ENCODE peak calls at places on chromosome 6, in nine cellular contexts. V, F, N, L, J, O, D, Q and X are unnamed samples.
A peak's percentile ranks its signal among the peaks of the same experiment; 100 is the strongest.

GRCh38 chr6:34696189-34696738 is 303 bp downstream of the ILRUN start:
- DNase-seq in V (no peak), F (peak; percentile 51), N (peak; percentile 43), L (peak; percentile 87), J (peak; percentile 45), O (peak; percentile 83), D (peak; percentile 24), Q (peak; percentile 70), X (peak; percentile 32)

GRCh38 chr6:64683682-64684081 is 1023.3 kb downstream of the EYS start:
- DNase-seq in V (no peak), F (no peak), N (peak; percentile 53), L (no peak), J (no peak), O (no peak), D (peak; percentile 30), Q (peak; percentile 6), X (no peak)

GRCh38 chr6:26415791-26416190 is 13.7 kb downstream of the BTN3A1 start:
- DNase-seq in V (no peak), F (no peak), N (no peak), L (no peak), J (no peak), O (no peak), D (peak; percentile 14), Q (no peak), X (no peak)

GRCh38 chr6:47247227-47247797 is 62.4 kb downstream of the TNFRSF21 start:
- DNase-seq in V (no peak), F (no peak), N (no peak), L (no peak), J (peak; percentile 32), O (no peak), D (no peak), Q (peak; percentile 42), X (no peak)

GRCh38 chr6:126176266-126176665 is 163.6 kb upstream of the CENPW start:
- DNase-seq in V (no peak), F (no peak), N (peak; percentile 20), L (no peak), J (peak; percentile 14), O (no peak), D (peak; percentile 46), Q (peak; percentile 20), X (no peak)

GRCh38 chr6:8180327-8181161 is 78.2 kb upstream of the EEF1E1 start:
- DNase-seq in V (no peak), F (no peak), N (peak; percentile 89), L (no peak), J (no peak), O (peak; percentile 66), D (peak; percentile 26), Q (peak; percentile 41), X (peak; percentile 84)

GRCh38 chr6:111030008-111031006 is 48.5 kb downstream of the RPF2 start:
- DNase-seq in V (no peak), F (peak; percentile 10), N (no peak), L (no peak), J (peak; percentile 23), O (no peak), D (no peak), Q (peak; percentile 15), X (no peak)

GRCh38 chr6:1801401-1801800 is 191.7 kb downstream of the FOXC1 start:
- DNase-seq in V (no peak), F (no peak), N (no peak), L (no peak), J (no peak), O (no peak), D (no peak), Q (no peak), X (no peak)

GRCh38 chr6:33711140-33712129 is at the start of gene UQCC2:
- DNase-seq in V (peak; percentile 97), F (peak; percentile 98), N (peak; percentile 91), L (peak; percentile 95), J (peak; percentile 95), O (peak; percentile 97), D (peak; percentile 98), Q (peak; percentile 99), X (peak; percentile 93)

GRCh38 chr6:151240861-151241642 is 1.3 kb downstream of the AKAP12 start:
- DNase-seq in V (peak; percentile 21), F (peak; percentile 28), N (peak; percentile 88), L (peak; percentile 86), J (no peak), O (peak; percentile 76), D (peak; percentile 47), Q (peak; percentile 69), X (peak; percentile 16)

GRCh38 chr6:12844284-12845223 is 128.0 kb downstream of the PHACTR1 start:
- DNase-seq in V (no peak), F (no peak), N (peak; percentile 22), L (no peak), J (no peak), O (no peak), D (peak; percentile 52), Q (peak; percentile 32), X (peak; percentile 32)

GRCh38 chr6:28586273-28586672 is 60.6 kb downstream of the GPX5 start:
- DNase-seq in V (no peak), F (no peak), N (peak; percentile 17), L (no peak), J (no peak), O (no peak), D (peak; percentile 45), Q (no peak), X (no peak)

GRCh38 chr6:28587011-28587745 is 61.5 kb downstream of the GPX5 start:
- DNase-seq in V (peak; percentile 84), F (peak; percentile 80), N (peak; percentile 70), L (no peak), J (peak; percentile 11), O (no peak), D (peak; percentile 85), Q (peak; percentile 74), X (peak; percentile 45)

GRCh38 chr6:28587746-28588075 is 62.0 kb downstream of the GPX5 start:
- DNase-seq in V (no peak), F (no peak), N (peak; percentile 46), L (no peak), J (no peak), O (no peak), D (no peak), Q (no peak), X (peak; percentile 29)

GRCh38 chr6:28583463-28583862 is 57.8 kb downstream of the GPX5 start:
- DNase-seq in V (no peak), F (no peak), N (no peak), L (no peak), J (no peak), O (no peak), D (no peak), Q (no peak), X (no peak)

DNA sequence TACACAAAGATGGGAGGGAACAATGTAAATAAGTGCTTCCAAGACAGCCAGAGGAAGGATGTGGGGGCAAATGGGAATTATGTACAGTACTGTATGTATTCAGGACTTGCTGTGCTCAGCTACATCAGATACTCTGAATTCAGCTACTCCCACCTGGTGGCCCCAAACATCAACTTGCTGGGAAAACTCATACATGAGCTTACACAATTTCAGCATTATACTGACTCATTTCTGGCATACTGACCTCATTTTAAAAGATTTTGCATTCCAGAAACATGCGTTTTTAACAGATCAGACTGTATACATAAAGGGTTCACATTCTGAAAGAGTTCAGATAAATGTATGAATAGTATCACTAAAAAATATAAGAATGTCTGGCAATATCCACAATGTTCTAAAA is 59.7 kb downstream of the GPX5 start:
- DNase-seq in V (no peak), F (no peak), N (peak; percentile 67), L (no peak), J (no peak), O (no peak), D (peak; percentile 76), Q (no peak), X (peak; percentile 68)
- TF ChIP-seq CTCF in V (no peak), F (no peak), N (peak; percentile 8), L (no peak), J (no peak), O (no peak), D (peak; percentile 47), Q (peak; percentile 36), X (peak; percentile 35)

DNA sequence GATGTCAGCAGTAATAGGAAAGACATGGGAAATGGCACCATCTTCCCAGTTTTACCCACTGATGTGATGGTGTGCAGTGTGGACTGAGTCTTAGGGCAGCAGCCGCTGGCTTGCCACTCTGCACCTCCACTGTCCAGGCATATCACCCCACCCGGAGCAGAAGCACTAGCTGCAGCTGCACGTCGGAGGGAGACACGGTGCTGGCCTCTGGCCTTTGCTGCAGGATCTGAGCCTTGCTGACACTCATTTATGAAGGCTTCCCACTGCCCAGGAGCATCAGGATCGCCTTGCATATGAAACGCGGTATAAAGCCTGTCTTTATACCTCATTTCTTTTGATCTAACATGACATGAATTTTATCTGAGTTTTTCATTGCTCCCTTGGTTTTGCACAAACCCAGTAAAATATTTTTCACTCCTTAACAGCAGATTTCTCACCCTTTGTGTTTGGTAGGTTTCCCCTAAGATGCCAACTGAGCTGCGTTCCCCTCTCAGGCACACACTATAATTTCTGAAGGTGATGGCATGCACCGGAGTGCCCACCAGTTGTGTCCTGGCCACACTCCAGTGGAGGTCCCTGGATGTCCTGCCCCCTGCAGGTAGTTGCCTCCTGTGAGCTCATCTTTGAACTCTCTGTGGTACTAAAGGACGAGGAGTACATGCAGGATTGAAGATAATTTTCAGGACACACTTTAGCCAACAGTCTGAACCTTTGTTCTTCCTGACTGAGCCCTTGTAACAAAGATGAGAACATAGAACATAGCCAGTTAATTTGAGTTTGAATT is 8.9 kb upstream of the EXOC2 start:
- DNase-seq in V (no peak), F (no peak), N (no peak), L (no peak), J (no peak), O (no peak), D (no peak), Q (no peak), X (no peak)
- TF ChIP-seq CTCF in V (no peak), F (no peak), N (peak; percentile 8), L (no peak), J (no peak), O (no peak), D (peak; percentile 35), Q (peak; percentile 17), X (peak; percentile 40)

DNA sequence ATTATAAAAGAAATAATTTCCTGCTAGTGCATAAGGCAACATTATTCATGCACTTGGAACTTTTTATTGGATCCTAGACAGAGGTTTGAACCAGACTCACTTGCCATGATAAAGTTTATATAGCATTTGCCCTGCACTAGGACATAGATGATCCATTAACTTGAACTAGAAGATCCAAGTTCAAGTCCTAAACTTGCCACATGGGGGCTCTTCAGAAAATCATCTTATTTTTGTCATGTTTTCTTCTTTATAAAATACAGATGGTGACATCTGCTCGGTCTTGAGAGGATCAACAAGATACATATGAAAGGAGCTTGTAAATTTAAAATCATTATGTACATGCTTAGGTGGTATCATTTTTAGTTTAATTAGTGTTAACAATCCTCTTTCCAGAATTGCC is 94.5 kb downstream of the SIM1 start:
- DNase-seq in V (no peak), F (no peak), N (no peak), L (no peak), J (no peak), O (no peak), D (peak; percentile 18), Q (no peak), X (no peak)
- TF ChIP-seq CTCF in V (no peak), F (no peak), N (peak; percentile 27), L (no peak), J (no peak), O (no peak), D (peak; percentile 45), Q (peak; percentile 17), X (peak; percentile 71)

DNA sequence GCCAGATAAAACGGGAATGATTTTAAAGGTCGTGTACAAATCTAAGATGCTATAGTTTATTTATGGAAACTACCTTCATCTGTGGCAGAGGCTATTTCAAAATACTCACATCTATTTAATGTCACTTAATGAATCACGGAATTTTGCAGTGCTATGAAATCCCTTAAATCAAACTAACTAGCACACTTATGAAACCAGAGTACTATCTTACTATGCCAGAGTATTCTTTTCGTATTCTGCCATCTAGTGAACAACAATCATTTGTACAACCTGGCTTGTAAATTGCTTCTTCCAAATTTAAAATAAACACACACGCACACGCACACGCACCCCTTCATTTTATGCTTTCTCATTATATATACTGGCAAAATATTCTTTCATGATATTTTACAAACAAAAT is 78.0 kb upstream of the BMP5 start:
- DNase-seq in V (no peak), F (no peak), N (peak; percentile 36), L (no peak), J (no peak), O (no peak), D (peak; percentile 76), Q (no peak), X (peak; percentile 43)
- TF ChIP-seq CTCF in V (no peak), F (no peak), N (peak; percentile 56), L (no peak), J (no peak), O (peak; percentile 34), D (peak; percentile 80), Q (peak; percentile 51), X (peak; percentile 72)